ENCODE peak calls at places on chromosomes 5 and 9, in six cellular contexts. Z is coronary artery, X is choroid plexus epithelial cell, I is colonic mucosa, H is epithelial cell of esophagus, T is astrocyte of the spinal cord. S is an unnamed sample.
A peak's percentile ranks its signal among the peaks of the same experiment; 100 is the strongest.

GRCh38 chr5:125409496-125410351 is 663.3 kb upstream of the ZNF608 start:
- DNase-seq in X (peak; percentile 25), Z (no peak), H (peak; percentile 24), T (peak; percentile 76), I (peak; percentile 20), S (peak; percentile 10)

GRCh38 chr9:112112519-112112918 is 62.6 kb downstream of the SUSD1 start:
- DNase-seq in Z (no peak), I (peak; percentile 4), T (peak; percentile 90), X (peak; percentile 78), H (peak; percentile 94), S (no peak)

GRCh38 chr9:105881654-105882349 is 187.5 kb downstream of the TMEM38B start:
- DNase-seq in X (peak; percentile 76), T (peak; percentile 54), I (peak; percentile 59), H (peak; percentile 73), Z (no peak), S (peak; percentile 85)

GRCh38 chr5:139633295-139634027 is 14.7 kb upstream of the CXXC5 start:
- DNase-seq in I (peak; percentile 73), T (peak; percentile 75), X (peak; percentile 85), H (peak; percentile 74), Z (peak; percentile 81), S (peak; percentile 74)

GRCh38 chr9:96137666-96138429 is 164.1 kb downstream of the HSD17B3 start:
- DNase-seq in I (no peak), T (no peak), Z (no peak), X (peak; percentile 47), H (no peak), S (no peak)

GRCh38 chr9:125380406-125380805 is 118.8 kb downstream of the GAPVD1 start:
- DNase-seq in Z (no peak), I (no peak), X (no peak), T (no peak), H (peak; percentile 66), S (no peak)

GRCh38 chr5:170537451-170538095 is 33.8 kb downstream of the KCNIP1 start:
- DNase-seq in Z (no peak), X (no peak), T (no peak), I (no peak), H (no peak), S (no peak)

GRCh38 chr9:91361294-91362201 is at the start of gene AUH:
- DNase-seq in X (peak; percentile 70), I (peak; percentile 88), Z (peak; percentile 84), H (peak; percentile 82), T (peak; percentile 67), S (peak; percentile 88)

GRCh38 chr9:101485873-101486692 is 47.6 kb upstream of the RNF20 start:
- DNase-seq in X (peak; percentile 42), Z (no peak), H (peak; percentile 36), T (peak; percentile 36), I (peak; percentile 72), S (peak; percentile 73)

GRCh38 chr5:123997354-123998215 is 485.6 kb downstream of the CSNK1G3 start:
- DNase-seq in X (peak; percentile 57), T (peak; percentile 69), H (peak; percentile 72), Z (no peak), I (no peak), S (no peak)

GRCh38 chr9:107504585-107505455 is 15.3 kb upstream of the KLF4 start:
- DNase-seq in I (peak; percentile 70), Z (no peak), X (peak; percentile 87), H (peak; percentile 92), T (peak; percentile 90), S (peak; percentile 53)

GRCh38 chr9:130997925-130998595 is 10.9 kb upstream of the LAMC3 start:
- DNase-seq in I (peak; percentile 75), Z (no peak), T (peak; percentile 50), X (peak; percentile 65), H (peak; percentile 60), S (peak; percentile 67)

GRCh38 chr5:177302354-177303110 is 987 bp downstream of the RAB24 start:
- DNase-seq in X (no peak), T (no peak), H (peak; percentile 23), I (no peak), Z (peak; percentile 70), S (no peak)

GRCh38 chr5:151345808-151346478 is 1.4 kb downstream of the SLC36A2 start:
- DNase-seq in I (no peak), H (peak; percentile 48), T (peak; percentile 2), Z (no peak), X (peak; percentile 33), S (no peak)

GRCh38 chr9:38724749-38725148 is 4.8 kb upstream of the FAM240B start:
- DNase-seq in H (no peak), Z (no peak), I (no peak), X (no peak), T (no peak), S (no peak)

GRCh38 chr5:43073597-43074546 is 33.8 kb upstream of the ANXA2R start:
- DNase-seq in I (peak; percentile 68), T (no peak), X (peak; percentile 66), Z (no peak), H (peak; percentile 61), S (no peak)

GRCh38 chr5:58999804-59000595 is 417.1 kb downstream of the RAB3C start:
- DNase-seq in Z (no peak), T (no peak), H (no peak), I (no peak), X (no peak), S (no peak)

GRCh38 chr9:97982191-97982718 is 886 bp upstream of the ANP32B start:
- DNase-seq in Z (no peak), I (no peak), H (no peak), T (no peak), X (peak; percentile 28), S (peak; percentile 19)

GRCh38 chr9:97984188-97985057 is 1.3 kb downstream of the ANP32B start:
- DNase-seq in X (peak; percentile 81), T (peak; percentile 83), I (peak; percentile 74), Z (peak; percentile 87), H (peak; percentile 79), S (peak; percentile 87)

GRCh38 chr9:97982719-97983523 is at the start of gene ANP32B:
- DNase-seq in T (peak; percentile 92), Z (peak; percentile 90), H (peak; percentile 93), I (peak; percentile 90), X (peak; percentile 92), S (peak; percentile 96)

GRCh38 chr9:97985058-97985861 is 2.1 kb downstream of the ANP32B start:
- DNase-seq in T (peak; percentile 23), H (peak; percentile 38), I (peak; percentile 43), X (peak; percentile 27), Z (no peak), S (no peak)

DNA sequence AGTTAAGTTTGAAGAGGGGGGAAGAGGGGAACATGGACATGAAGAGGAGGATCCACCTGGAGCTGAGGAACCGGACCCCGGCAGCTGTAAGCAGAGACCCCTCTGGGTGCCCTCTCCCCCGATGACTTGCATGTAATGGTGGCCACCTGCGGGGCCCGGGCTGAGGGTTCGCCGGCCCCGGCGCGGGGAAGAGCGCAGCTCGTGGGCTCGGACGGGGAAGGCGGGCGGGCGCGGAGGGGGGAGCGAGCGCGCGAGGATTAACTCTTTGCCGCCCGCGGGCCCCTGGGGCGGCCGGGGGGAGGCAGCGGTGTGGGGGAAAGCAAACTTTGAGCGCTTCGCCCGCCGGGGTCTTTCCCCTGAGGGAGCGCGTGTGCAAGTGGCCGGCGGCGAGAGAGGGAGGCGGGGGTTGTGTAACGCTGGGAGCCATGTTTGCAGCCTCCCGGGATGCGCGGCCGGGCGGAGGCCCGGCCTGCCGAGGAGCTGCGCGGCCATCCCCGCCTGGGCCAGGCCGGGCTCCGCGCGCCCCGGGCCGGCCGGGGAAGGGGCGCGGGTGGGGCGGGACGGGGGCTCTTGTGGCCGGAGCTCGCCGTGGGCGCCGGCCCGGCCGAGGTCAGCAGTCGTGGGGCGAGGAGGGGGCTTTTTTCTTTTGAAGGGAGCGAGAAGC is 515 bp downstream of the ANP32B start:
- DNase-seq in I (peak; percentile 63), Z (peak; percentile 78), X (peak; percentile 44), H (peak; percentile 37), T (no peak), S (no peak)
- H3K4me3 ChIP-seq in I (peak overlapping the region; percentile 82), Z (peak overlapping the region; percentile 89), X (peak overlapping the region; percentile 88), H (peak overlapping the region; percentile 71), T (peak overlapping the region; percentile 79), S (peak overlapping the region; percentile 91)

GRCh38 chr5:87069974-87070608 is 197.6 kb upstream of the RASA1 start:
- DNase-seq in X (peak; percentile 88), Z (no peak), H (peak; percentile 68), I (peak; percentile 24), T (peak; percentile 80), S (peak; percentile 78)
- TF ChIP-seq CTCF in X (peak; percentile 74), Z (peak; percentile 18), H (peak; percentile 65), I (peak; percentile 24), T (peak; percentile 60), S (no peak)

DNA sequence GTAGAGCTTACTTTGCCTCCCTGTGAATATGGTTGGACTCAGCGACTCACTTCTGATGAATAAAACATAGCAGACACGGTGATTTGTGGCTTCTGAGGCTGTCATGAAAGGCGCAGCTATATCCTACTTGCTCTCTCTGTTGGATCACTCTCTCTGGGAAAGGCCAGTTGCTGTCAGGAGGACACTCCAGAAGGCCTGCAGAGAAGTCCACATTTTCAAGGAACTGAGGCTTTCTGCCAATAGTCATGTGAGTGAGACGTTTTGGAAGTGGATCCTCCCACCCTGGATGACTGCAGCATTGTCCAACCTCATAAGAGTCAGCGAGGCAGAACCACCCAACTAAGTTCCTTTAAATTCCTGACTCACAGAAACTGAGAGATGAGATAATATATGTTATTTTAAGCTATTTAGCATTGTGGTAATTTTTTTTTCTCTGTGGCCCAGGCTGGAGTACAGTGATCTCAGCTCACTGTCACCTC is 156.0 kb upstream of the MAST4 start:
- DNase-seq in H (peak; percentile 60), Z (no peak), T (peak; percentile 23), X (peak; percentile 17), I (no peak), S (no peak)
- H3K4me3 ChIP-seq in H (no peak overlapping the region), Z (no peak overlapping the region), T (no peak overlapping the region), X (no peak overlapping the region), I (no peak overlapping the region), S (no peak overlapping the region)

GRCh38 chr5:91244380-91245073 is 138.6 kb downstream of the ARRDC3 start:
- DNase-seq in I (no peak), T (no peak), H (no peak), X (no peak), Z (no peak), S (no peak)
- TF ChIP-seq CTCF in I (no peak), T (no peak), H (no peak), X (no peak), Z (no peak), S (no peak)

GRCh38 chr5:181241393-181241975 is 2.2 kb downstream of the RACK1 start:
- DNase-seq in T (peak; percentile 77), H (peak; percentile 94), I (no peak), X (peak; percentile 91), Z (no peak), S (no peak)
- H3K4me3 ChIP-seq in T (peak overlapping the region; percentile 86), H (peak overlapping the region; percentile 94), I (no peak overlapping the region), X (peak overlapping the region; percentile 98), Z (peak overlapping the region; percentile 92), S (no peak overlapping the region)

S was measured in mucosa of descending colon.